ENCODE peak calls at places on chromosomes 11 and 22, in six cellular contexts. One of them, this sample, is unnamed.

GRCh38 chr22:35043251-35043931 is 22.6 kb upstream of the ISX start:
- DNase-seq in HTR-8/SVneo: no peak
- DNase-seq in foreskin melanocyte: no peak
- DNase-seq in brain pericyte: no peak
- DNase-seq in hepatic stellate cell: no peak
- DNase-seq in fibroblast of the aortic adventitia: no peak
- DNase-seq in this sample: peak; percentile 4

GRCh38 chr11:65355013-65355775 is 643 bp downstream of the TIGD3 start:
- DNase-seq in HTR-8/SVneo: peak; percentile 31
- DNase-seq in hepatic stellate cell: peak; percentile 16
- DNase-seq in fibroblast of the aortic adventitia: no peak
- DNase-seq in foreskin melanocyte: no peak
- DNase-seq in brain pericyte: no peak
- DNase-seq in this sample: no peak

GRCh38 chr22:26674211-26675190 is 17.1 kb downstream of the MIAT start:
- DNase-seq in fibroblast of the aortic adventitia: no peak
- DNase-seq in hepatic stellate cell: no peak
- DNase-seq in foreskin melanocyte: no peak
- DNase-seq in brain pericyte: no peak
- DNase-seq in HTR-8/SVneo: no peak
- DNase-seq in this sample: no peak

GRCh38 chr11:12963789-12964536 is 45.2 kb upstream of the RASSF10 start:
- DNase-seq in hepatic stellate cell: peak; percentile 76
- DNase-seq in brain pericyte: no peak
- DNase-seq in HTR-8/SVneo: peak; percentile 86
- DNase-seq in foreskin melanocyte: peak; percentile 32
- DNase-seq in fibroblast of the aortic adventitia: peak; percentile 69
- DNase-seq in this sample: peak; percentile 71

GRCh38 chr11:102592634-102593581 is 32.2 kb downstream of the MMP20 start:
- DNase-seq in brain pericyte: no peak
- DNase-seq in HTR-8/SVneo: peak; percentile 32
- DNase-seq in fibroblast of the aortic adventitia: peak; percentile 48
- DNase-seq in hepatic stellate cell: no peak
- DNase-seq in foreskin melanocyte: peak; percentile 61
- DNase-seq in this sample: peak; percentile 64

GRCh38 chr11:115718945-115719344 is 214.7 kb upstream of the CADM1 start:
- DNase-seq in fibroblast of the aortic adventitia: no peak
- DNase-seq in HTR-8/SVneo: no peak
- DNase-seq in hepatic stellate cell: no peak
- DNase-seq in foreskin melanocyte: no peak
- DNase-seq in brain pericyte: no peak
- DNase-seq in this sample: no peak

GRCh38 chr11:36492724-36493304 is 17.3 kb downstream of the TRAF6 start:
- DNase-seq in hepatic stellate cell: peak; percentile 17
- DNase-seq in fibroblast of the aortic adventitia: peak; percentile 75
- DNase-seq in foreskin melanocyte: no peak
- DNase-seq in brain pericyte: no peak
- DNase-seq in HTR-8/SVneo: peak; percentile 39
- DNase-seq in this sample: peak; percentile 76

GRCh38 chr11:130666781-130667251 is 218.4 kb downstream of the ADAMTS15 start:
- DNase-seq in HTR-8/SVneo: no peak
- DNase-seq in fibroblast of the aortic adventitia: peak; percentile 33
- DNase-seq in brain pericyte: no peak
- DNase-seq in foreskin melanocyte: no peak
- DNase-seq in hepatic stellate cell: no peak
- DNase-seq in this sample: peak; percentile 31

GRCh38 chr11:83990160-83990733 is 704.1 kb upstream of the CCDC90B start:
- DNase-seq in brain pericyte: no peak
- DNase-seq in foreskin melanocyte: no peak
- DNase-seq in hepatic stellate cell: no peak
- DNase-seq in HTR-8/SVneo: no peak
- DNase-seq in fibroblast of the aortic adventitia: no peak
- DNase-seq in this sample: no peak

GRCh38 chr11:115501895-115502589 is 2.2 kb downstream of the CADM1 start:
- DNase-seq in foreskin melanocyte: peak; percentile 22
- DNase-seq in fibroblast of the aortic adventitia: no peak
- DNase-seq in HTR-8/SVneo: no peak
- DNase-seq in brain pericyte: no peak
- DNase-seq in hepatic stellate cell: no peak
- DNase-seq in this sample: no peak

GRCh38 chr22:24698266-24698926 is 76.1 kb downstream of the PIWIL3 start:
- DNase-seq in hepatic stellate cell: no peak
- DNase-seq in fibroblast of the aortic adventitia: no peak
- DNase-seq in brain pericyte: no peak
- DNase-seq in foreskin melanocyte: no peak
- DNase-seq in HTR-8/SVneo: no peak
- DNase-seq in this sample: no peak

GRCh38 chr11:898540-899190 is 11.9 kb downstream of the CHID1 start:
- DNase-seq in fibroblast of the aortic adventitia: peak; percentile 27
- DNase-seq in hepatic stellate cell: peak; percentile 34
- DNase-seq in foreskin melanocyte: no peak
- DNase-seq in HTR-8/SVneo: no peak
- DNase-seq in brain pericyte: no peak
- DNase-seq in this sample: peak; percentile 46

GRCh38 chr11:134342572-134343340 is 11.0 kb downstream of the GLB1L2 start:
- DNase-seq in foreskin melanocyte: no peak
- DNase-seq in HTR-8/SVneo: no peak
- DNase-seq in hepatic stellate cell: no peak
- DNase-seq in brain pericyte: no peak
- DNase-seq in fibroblast of the aortic adventitia: no peak
- DNase-seq in this sample: no peak

GRCh38 chr11:67281552-67282150 is 7.5 kb upstream of the ANKRD13D start:
- DNase-seq in hepatic stellate cell: no peak
- DNase-seq in HTR-8/SVneo: no peak
- DNase-seq in fibroblast of the aortic adventitia: no peak
- DNase-seq in brain pericyte: no peak
- DNase-seq in foreskin melanocyte: no peak
- DNase-seq in this sample: no peak

GRCh38 chr11:17393472-17393871 is 5.0 kb upstream of the KCNJ11 start:
- DNase-seq in HTR-8/SVneo: no peak
- DNase-seq in foreskin melanocyte: no peak
- DNase-seq in fibroblast of the aortic adventitia: no peak
- DNase-seq in hepatic stellate cell: no peak
- DNase-seq in brain pericyte: no peak
- DNase-seq in this sample: no peak

GRCh38 chr11:83064011-83064410 is 7.7 kb downstream of the RAB30 start:
- DNase-seq in fibroblast of the aortic adventitia: no peak
- DNase-seq in brain pericyte: no peak
- DNase-seq in foreskin melanocyte: no peak
- DNase-seq in hepatic stellate cell: no peak
- DNase-seq in HTR-8/SVneo: no peak
- DNase-seq in this sample: no peak

GRCh38 chr22:43828711-43829447 is 16.8 kb upstream of the EFCAB6 start:
- DNase-seq in brain pericyte: no peak
- DNase-seq in hepatic stellate cell: peak; percentile 58
- DNase-seq in HTR-8/SVneo: no peak
- DNase-seq in foreskin melanocyte: no peak
- DNase-seq in fibroblast of the aortic adventitia: peak; percentile 94
- DNase-seq in this sample: no peak

GRCh38 chr22:28018461-28018927 is 99.4 kb upstream of the PITPNB start:
- DNase-seq in brain pericyte: no peak
- DNase-seq in hepatic stellate cell: no peak
- DNase-seq in foreskin melanocyte: no peak
- DNase-seq in fibroblast of the aortic adventitia: no peak
- DNase-seq in HTR-8/SVneo: no peak
- DNase-seq in this sample: no peak

This sample was measured in lung microvascular endothelial cell.